ENCODE peak calls at places on chromosomes 16 and 17, in seven cellular contexts. N is mesenchymal stem cell, S is neuronal stem cell, G is H9, W is mesendoderm, F is H1, A is trophoblast cell. K is an unnamed sample.
A peak's percentile ranks its signal among the peaks of the same experiment; 100 is the strongest.

GRCh38 chr16:17205279-17206139 is 265.3 kb downstream of the XYLT1 start:
- DNase-seq in N (no peak), A (no peak), S (no peak), F (peak; percentile 47), W (peak; percentile 56), G (peak; percentile 48), K (peak; percentile 87)

GRCh38 chr17:16446338-16446983 is 31.1 kb downstream of the TRPV2 start:
- DNase-seq in G (peak; percentile 78), F (peak; percentile 63), W (peak; percentile 80), S (no peak), N (no peak), A (no peak), K (no peak)

GRCh38 chr17:57671546-57672204 is 73.4 kb downstream of the CCDC182 start:
- DNase-seq in A (peak; percentile 74), S (peak; percentile 67), N (peak; percentile 81), F (peak; percentile 88), W (peak; percentile 86), G (peak; percentile 95), K (peak; percentile 69)

GRCh38 chr16:3945751-3946603 is 65.5 kb upstream of the CREBBP start:
- DNase-seq in S (no peak), W (peak; percentile 37), G (no peak), F (no peak), A (peak; percentile 63), N (peak; percentile 96), K (peak; percentile 99)

GRCh38 chr17:509316-509715 is 156.7 kb upstream of the RPH3AL start:
- DNase-seq in A (no peak), N (no peak), S (no peak), F (no peak), W (no peak), G (no peak), K (no peak)

GRCh38 chr16:56389554-56389953 is 35.8 kb downstream of the AMFR start:
- DNase-seq in G (no peak), N (peak; percentile 83), W (no peak), S (no peak), A (peak; percentile 85), F (no peak), K (peak; percentile 100)

GRCh38 chr17:82808921-82809905 is 30.6 kb downstream of the ZNF750 start:
- DNase-seq in N (no peak), F (no peak), W (no peak), G (no peak), A (peak; percentile 33), S (no peak), K (peak; percentile 16)

GRCh38 chr16:81938331-81939163 is 72.7 kb downstream of the SDR42E1 start:
- DNase-seq in G (peak; percentile 19), F (peak; percentile 27), A (no peak), N (no peak), S (no peak), W (no peak), K (no peak)

GRCh38 chr16:48870141-48870540 is 260.2 kb upstream of the N4BP1 start:
- DNase-seq in N (no peak), W (no peak), G (no peak), A (no peak), F (no peak), S (no peak), K (no peak)

GRCh38 chr16:67284699-67285646 is 5.6 kb downstream of the PLEKHG4 start:
- DNase-seq in F (peak; percentile 82), G (peak; percentile 91), W (peak; percentile 85), A (peak; percentile 36), S (peak; percentile 20), N (peak; percentile 49), K (peak; percentile 12)

GRCh38 chr16:21713549-21714368 is 50.0 kb downstream of the OTOA start:
- DNase-seq in F (no peak), N (no peak), S (no peak), A (no peak), G (no peak), W (no peak), K (no peak)

GRCh38 chr16:58331024-58331707 is 36.3 kb upstream of the PRSS54 start:
- DNase-seq in A (no peak), W (peak; percentile 67), G (peak; percentile 83), N (no peak), F (peak; percentile 61), S (peak; percentile 24), K (no peak)

GRCh38 chr17:8794636-8795035 is 4.5 kb downstream of the MFSD6L start:
- DNase-seq in N (no peak), G (peak; percentile 22), W (no peak), F (no peak), A (no peak), S (no peak), K (no peak)

GRCh38 chr17:38578229-38578628 is 27.5 kb downstream of the SRCIN1 start:
- DNase-seq in F (no peak), W (peak; percentile 91), A (peak; percentile 47), S (no peak), N (peak; percentile 6), G (peak; percentile 95), K (no peak)

GRCh38 chr17:79944251-79944812 is 91.3 kb downstream of the TBC1D16 start:
- DNase-seq in N (no peak), S (no peak), A (no peak), W (no peak), G (peak; percentile 31), F (no peak), K (no peak)

GRCh38 chr16:66277311-66278070 is 89.0 kb upstream of the CDH5 start:
- DNase-seq in S (no peak), G (peak; percentile 23), W (no peak), N (no peak), F (peak; percentile 39), A (peak; percentile 32), K (no peak)

GRCh38 chr16:67917140-67917851 is 14.4 kb downstream of the CTRL start:
- DNase-seq in A (no peak), F (no peak), N (no peak), S (no peak), W (no peak), G (no peak), K (peak; percentile 35)

GRCh38 chr17:17439971-17440843 is 36.6 kb upstream of the MED9 start:
- DNase-seq in G (peak; percentile 87), A (peak; percentile 80), S (peak; percentile 41), N (peak; percentile 46), F (peak; percentile 89), W (peak; percentile 85), K (peak; percentile 42)

GRCh38 chr17:9928601-9929341 is 23.7 kb upstream of the RCVRN start:
- DNase-seq in N (peak; percentile 95), G (peak; percentile 80), W (peak; percentile 83), F (peak; percentile 62), A (peak; percentile 88), S (peak; percentile 46), K (peak; percentile 96)

GRCh38 chr17:27244481-27245223 is 49.3 kb upstream of the WSB1 start:
- DNase-seq in A (peak; percentile 100), W (peak; percentile 45), S (no peak), F (peak; percentile 52), N (peak; percentile 96), G (peak; percentile 68), K (peak; percentile 96)

GRCh38 chr17:83053779-83054451 is 25.5 kb upstream of the METRNL start:
- DNase-seq in A (peak; percentile 38), W (no peak), G (no peak), F (peak; percentile 36), S (no peak), N (no peak), K (no peak)

GRCh38 chr16:56871172-56871593 is 6.2 kb downstream of the SLC12A3 start:
- DNase-seq in F (no peak), G (no peak), W (no peak), S (no peak), A (peak; percentile 93), N (peak; percentile 77), K (peak; percentile 53)

GRCh38 chr17:34235389-34236028 is 19.6 kb upstream of the CCL2 start:
- DNase-seq in G (no peak), A (peak; percentile 11), S (no peak), F (no peak), W (peak; percentile 80), N (no peak), K (peak; percentile 65)

GRCh38 chr17:73278465-73279453 is 17.1 kb upstream of the CPSF4L start:
- DNase-seq in F (no peak), A (peak; percentile 93), N (no peak), W (no peak), S (no peak), G (peak; percentile 31), K (no peak)

GRCh38 chr17:42458497-42459255 is at the start of gene ATP6V0A1:
- DNase-seq in N (peak; percentile 86), W (peak; percentile 93), F (peak; percentile 96), S (peak; percentile 76), G (peak; percentile 98), A (peak; percentile 89), K (peak; percentile 81)

GRCh38 chr16:48562475-48562874 is 47.5 kb downstream of the N4BP1 start:
- DNase-seq in S (no peak), W (no peak), F (no peak), N (no peak), A (no peak), G (no peak), K (no peak)

GRCh38 chr16:27097671-27098275 is 31.0 kb downstream of the C16orf82 start:
- DNase-seq in G (no peak), N (peak; percentile 48), S (no peak), F (no peak), A (no peak), W (no peak), K (no peak)

GRCh38 chr16:29790183-29790948 is at the start of gene KIF22:
- DNase-seq in N (peak; percentile 98), A (peak; percentile 100), W (peak; percentile 99), F (peak; percentile 99), G (peak; percentile 99), S (peak; percentile 99), K (peak; percentile 98)
- H2AK5ac ChIP-seq in N (no peak within 1 kb of the TSS), A (peak within 1 kb of the TSS; percentile 26), W (peak within 1 kb of the TSS; percentile 88), F (peak within 1 kb of the TSS; percentile 86), G (no peak within 1 kb of the TSS), S (peak within 1 kb of the TSS; percentile 93), K (peak within 1 kb of the TSS; percentile 94)

GRCh38 chr17:66373079-66373478 is 70.7 kb downstream of the PRKCA start:
- DNase-seq in G (no peak), W (no peak), F (no peak), N (no peak), S (no peak), A (no peak), K (no peak)
- H2AK5ac ChIP-seq in G (no peak overlapping the region), W (no peak overlapping the region), F (no peak overlapping the region), N (no peak overlapping the region), S (no peak overlapping the region), A (no peak overlapping the region), K (no peak overlapping the region)

DNA sequence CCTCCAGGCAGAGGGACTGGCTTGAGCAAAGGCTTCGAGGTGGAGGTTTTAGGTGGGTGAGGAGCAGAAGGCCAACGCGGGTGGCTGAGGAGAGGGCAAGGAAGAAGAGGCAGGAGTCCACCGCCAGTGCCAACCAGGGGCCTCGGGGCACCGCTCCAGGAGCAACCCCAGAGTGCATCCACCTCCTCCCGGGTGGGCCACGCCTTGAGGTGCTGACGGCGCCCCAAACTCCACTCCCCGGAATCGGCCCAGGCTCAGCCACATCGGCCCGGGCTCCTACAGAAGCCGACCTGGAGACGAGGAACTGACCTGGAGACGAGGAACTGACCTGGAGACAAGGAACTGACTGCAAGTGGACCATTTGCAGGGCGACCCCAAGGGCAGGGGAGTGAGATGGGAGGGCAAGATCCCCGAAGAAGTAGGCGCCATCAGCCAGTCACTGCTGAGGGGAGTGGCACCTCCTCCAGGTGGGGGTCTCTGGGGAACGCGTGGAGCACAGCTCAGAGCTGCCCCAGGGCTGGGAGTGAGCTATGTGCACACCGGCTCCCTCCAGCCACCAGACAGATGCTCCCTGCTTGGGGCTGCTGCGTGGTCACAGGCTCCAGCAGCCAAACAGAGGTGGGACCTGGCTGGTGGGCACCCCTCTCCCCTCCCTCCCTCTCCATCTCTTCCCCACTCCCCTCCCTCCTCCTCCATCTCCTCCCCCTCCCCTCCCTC is 29.2 kb upstream of the CBFA2T3 start:
- DNase-seq in W (no peak), A (no peak), S (no peak), G (no peak), N (no peak), F (no peak), K (no peak)
- H2AK5ac ChIP-seq in W (no peak overlapping the region), A (no peak overlapping the region), S (no peak overlapping the region), G (no peak overlapping the region), N (no peak overlapping the region), F (peak overlapping the region; percentile 65), K (no peak overlapping the region)

GRCh38 chr16:50776042-50776441 is 34.2 kb downstream of the CYLD start:
- DNase-seq in A (no peak), N (no peak), G (no peak), F (no peak), W (no peak), S (no peak), K (no peak)
- H2AK5ac ChIP-seq in A (no peak overlapping the region), N (no peak overlapping the region), G (no peak overlapping the region), F (no peak overlapping the region), W (no peak overlapping the region), S (no peak overlapping the region), K (no peak overlapping the region)